ENCODE peak calls at places on chromosome 2, in five cellular contexts. X is SK-N-SH, P is K562, C is H1, I is HCT116. Z is an unnamed sample.

GRCh38 chr2:4354678-4355077 is 651.3 kb downstream of the DCDC2C start:
- DNase-seq in I (no peak), P (peak; percentile 7), X (peak; percentile 51), C (peak; percentile 57), Z (peak; percentile 38)

GRCh38 chr2:149692837-149693518 is 105.4 kb upstream of the MMADHC start:
- DNase-seq in X (no peak), C (no peak), I (no peak), P (no peak), Z (no peak)

GRCh38 chr2:40489678-40489960 is 37.7 kb upstream of the SLC8A1 start:
- DNase-seq in P (no peak), I (no peak), X (no peak), C (no peak), Z (no peak)

GRCh38 chr2:3102915-3103569 is 274.6 kb downstream of the EIPR1 start:
- DNase-seq in I (no peak), P (no peak), C (no peak), X (no peak), Z (no peak)

GRCh38 chr2:28951910-28952805 is 28.9 kb upstream of the TOGARAM2 start:
- DNase-seq in I (no peak), X (no peak), C (no peak), P (no peak), Z (peak; percentile 59)

GRCh38 chr2:222572761-222573174 is 83.1 kb downstream of the FARSB start:
- DNase-seq in X (no peak), C (no peak), P (peak; percentile 37), I (no peak), Z (peak; percentile 15)

GRCh38 chr2:129619471-129619870 is 360.0 kb upstream of the RAB6C start:
- DNase-seq in X (no peak), P (no peak), I (no peak), C (no peak), Z (peak; percentile 30)

GRCh38 chr2:73103018-73103542 is 9.7 kb downstream of the RAB11FIP5 start:
- DNase-seq in C (no peak), P (no peak), I (no peak), X (peak; percentile 86), Z (no peak)

GRCh38 chr2:16537347-16537746 is 128.3 kb downstream of the CYRIA start:
- DNase-seq in P (no peak), I (no peak), X (no peak), C (no peak), Z (no peak)

GRCh38 chr2:197356136-197356535 is 45.6 kb upstream of the ANKRD44 start:
- DNase-seq in C (no peak), I (peak; percentile 2), P (no peak), X (no peak), Z (peak; percentile 12)

GRCh38 chr2:219997341-219997851 is 370.0 kb downstream of the SLC4A3 start:
- DNase-seq in X (peak; percentile 2), P (peak; percentile 6), I (no peak), C (peak; percentile 27), Z (no peak)

GRCh38 chr2:167134381-167135072 is 246.2 kb downstream of the XIRP2 start:
- DNase-seq in C (no peak), X (no peak), I (no peak), P (no peak), Z (no peak)

GRCh38 chr2:106161938-106162814 is 31.9 kb downstream of the UXS1 start:
- DNase-seq in C (no peak), P (no peak), X (no peak), I (peak; percentile 75), Z (no peak)

GRCh38 chr2:72837171-72837570 is 11.3 kb upstream of the EXOC6B start:
- DNase-seq in X (no peak), P (no peak), C (no peak), I (no peak), Z (no peak)

GRCh38 chr2:160492401-160493226 is 993 bp downstream of the RBMS1 start:
- DNase-seq in X (peak; percentile 82), P (peak; percentile 23), I (peak; percentile 13), C (no peak), Z (peak; percentile 70)

GRCh38 chr2:142689206-142689605 is 188.3 kb upstream of the KYNU start:
- DNase-seq in X (no peak), C (no peak), P (no peak), I (no peak), Z (no peak)

GRCh38 chr2:41896186-41896846 is 151.5 kb upstream of the PKDCC start:
- DNase-seq in P (no peak), I (no peak), C (no peak), X (no peak), Z (no peak)

GRCh38 chr2:234958746-234959395 is 7.1 kb downstream of the SH3BP4 start:
- DNase-seq in I (no peak), C (no peak), X (no peak), P (no peak), Z (no peak)

GRCh38 chr2:205706769-205707375 is 24.6 kb downstream of the NRP2 start:
- DNase-seq in C (no peak), X (no peak), P (no peak), I (no peak), Z (no peak)

GRCh38 chr2:105396254-105397024 is 2.4 kb downstream of the FHL2 start:
- DNase-seq in P (peak; percentile 72), C (no peak), I (peak; percentile 95), X (no peak), Z (peak; percentile 66)

GRCh38 chr2:127358044-127358443 is 29.7 kb downstream of the MAP3K2 start:
- DNase-seq in X (no peak), P (no peak), I (no peak), C (no peak), Z (no peak)

GRCh38 chr2:128069769-128070168 is 21.2 kb upstream of the UGGT1 start:
- DNase-seq in X (no peak), P (no peak), I (no peak), C (no peak), Z (no peak)

GRCh38 chr2:198788676-198789075 is 669.1 kb downstream of the SATB2 start:
- DNase-seq in X (no peak), C (peak; percentile 10), I (no peak), P (no peak), Z (no peak)

GRCh38 chr2:198776616-198777406 is 680.9 kb downstream of the SATB2 start:
- DNase-seq in I (no peak), X (no peak), P (no peak), C (no peak), Z (no peak)

DNA sequence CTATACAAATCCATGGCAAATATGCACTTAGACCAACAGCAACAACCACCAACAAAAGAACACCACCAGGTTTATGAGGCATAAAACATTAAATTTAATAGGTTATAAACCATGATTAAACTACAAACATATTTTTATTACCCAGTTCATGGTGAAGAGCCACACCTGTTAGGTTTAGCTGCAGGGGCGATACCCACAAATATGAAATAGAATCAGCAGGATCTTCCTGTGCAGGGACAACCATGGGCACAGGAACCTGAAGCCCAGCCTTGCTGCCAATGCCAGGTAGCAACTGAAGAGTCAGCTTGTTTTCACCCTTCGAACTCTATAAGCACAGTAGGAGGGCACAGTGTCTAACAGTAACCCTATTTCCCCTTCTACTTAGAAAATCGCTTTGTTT is 675.0 kb downstream of the SATB2 start:
- DNase-seq in P (no peak), X (no peak), C (no peak), I (no peak), Z (no peak)
- TF ChIP-seq JUND in P (no peak), X (no peak), C (no peak), I (no peak), Z (no peak)

DNA sequence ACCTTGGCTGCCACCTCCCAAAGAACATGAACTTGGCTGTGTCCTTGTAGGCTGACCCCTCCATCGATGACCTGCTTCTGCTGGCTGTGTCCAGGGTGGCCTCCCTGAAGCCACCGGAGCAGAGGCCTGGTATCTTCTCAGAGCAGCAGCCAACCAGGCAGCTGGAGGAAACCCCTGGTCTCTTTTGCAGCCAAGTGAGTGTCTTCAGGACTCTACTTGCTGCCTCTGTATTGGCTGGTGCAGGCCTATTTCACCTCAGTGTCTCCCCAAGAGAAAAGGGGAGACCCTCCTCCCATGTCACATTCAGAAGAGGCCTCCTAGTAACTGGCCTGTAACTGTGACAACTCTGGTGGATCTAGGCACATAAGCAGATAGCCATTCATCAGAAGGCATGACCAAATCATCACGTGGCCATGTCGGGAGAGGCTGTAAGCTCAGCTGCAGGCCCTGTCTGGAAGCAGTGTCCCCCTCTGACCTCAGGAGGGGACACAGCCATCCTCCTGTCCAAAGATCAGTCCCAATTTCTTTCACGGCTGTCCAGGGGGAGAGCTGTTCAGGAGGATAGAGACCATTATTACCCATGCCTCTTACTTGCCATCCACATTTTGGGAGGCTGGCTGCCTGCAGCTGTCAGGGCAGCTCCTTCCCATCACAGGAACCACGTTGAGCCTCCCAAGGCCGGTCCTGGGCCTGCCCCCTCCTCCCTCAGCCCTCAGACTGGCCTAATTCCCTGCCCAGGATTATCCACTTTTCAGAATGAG is 20.8 kb upstream of the ROCK2 start:
- DNase-seq in C (no peak), I (no peak), X (no peak), P (no peak), Z (no peak)
- TF ChIP-seq JUND in C (no peak), I (no peak), X (no peak), P (no peak), Z (no peak)

DNA sequence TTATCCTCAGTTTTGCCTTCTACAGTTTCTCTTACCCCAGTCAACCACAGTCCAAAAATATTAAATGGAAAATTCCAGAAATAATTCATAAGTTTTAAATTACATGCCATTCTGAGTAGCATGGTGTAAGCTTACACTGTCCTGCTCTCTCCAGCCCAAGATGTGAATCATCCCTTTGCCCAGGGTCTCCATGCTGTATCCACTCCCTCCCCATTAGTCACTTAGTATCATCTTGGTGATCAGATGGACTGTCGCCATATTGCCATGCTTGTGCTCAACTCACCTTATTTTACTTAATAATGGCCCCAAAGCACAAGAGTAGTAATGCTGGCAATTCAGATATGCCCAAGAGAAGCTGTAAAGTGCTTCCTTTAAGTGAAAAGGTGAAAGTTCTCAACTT is 18.5 kb upstream of the CCNT2 start:
- DNase-seq in X (no peak), C (no peak), P (no peak), I (no peak), Z (no peak)
- TF ChIP-seq JUND in X (peak; percentile 26), C (no peak), P (no peak), I (no peak), Z (no peak)

GRCh38 chr2:217501887-217502286 is 500.9 kb downstream of the TNS1 start:
- DNase-seq in X (no peak), P (no peak), I (no peak), C (no peak), Z (no peak)
- TF ChIP-seq JUND in X (no peak), P (no peak), I (no peak), C (no peak), Z (no peak)

GRCh38 chr2:85584354-85584856 is at the start of gene VAMP5:
- DNase-seq in I (no peak), P (no peak), C (no peak), X (peak; percentile 85), Z (no peak)
- TF ChIP-seq JUND in I (no peak), P (no peak), C (no peak), X (no peak), Z (no peak)

GRCh38 chr2:208686665-208687064 is 280.1 kb downstream of the PTH2R start:
- DNase-seq in C (no peak), P (no peak), I (no peak), X (no peak), Z (no peak)
- TF ChIP-seq JUND in C (no peak), P (no peak), I (no peak), X (no peak), Z (no peak)